ENCODE peak calls at places on chromosomes 6 and 20, in four cellular contexts. A, M, C and D are unnamed samples.

GRCh38 chr20:16229813-16230212 is 343.4 kb downstream of the KIF16B start:
- DNase-seq in A (no peak), M (no peak), C (no peak), D (no peak)

GRCh38 chr6:13763740-13764381 is 50.5 kb downstream of the MCUR1 start:
- DNase-seq in A (no peak), M (no peak), C (no peak), D (no peak)

GRCh38 chr6:28922841-28923317 is 906 bp downstream of the TRIM27 start:
- DNase-seq in A (peak), M (peak), C (no peak), D (no peak)

GRCh38 chr6:27129095-27129815 is 118.2 kb upstream of the PRSS16 start:
- DNase-seq in A (peak), M (no peak), C (no peak), D (no peak)

GRCh38 chr6:54299542-54300269 is 8.5 kb upstream of the TINAG start:
- DNase-seq in A (peak), M (no peak), C (no peak), D (no peak)

GRCh38 chr6:12075067-12075563 is 63.0 kb downstream of the HIVEP1 start:
- DNase-seq in A (no peak), M (no peak), C (peak), D (no peak)

GRCh38 chr6:90915224-90915915 is 328.5 kb upstream of the MAP3K7 start:
- DNase-seq in A (no peak), M (no peak), C (no peak), D (no peak)

GRCh38 chr6:44630125-44631028 is 242.9 kb downstream of the CDC5L start:
- DNase-seq in A (peak), M (peak), C (peak), D (peak)

GRCh38 chr6:131946992-131947955 is 3.9 kb downstream of the CCN2 start:
- DNase-seq in A (peak), M (no peak), C (peak), D (peak)

GRCh38 chr20:93641-94040 is 6.2 kb downstream of the DEFB125 start:
- DNase-seq in A (no peak), M (no peak), C (no peak), D (no peak)

GRCh38 chr6:7914991-7915789 is 4.6 kb upstream of the TXNDC5 start:
- DNase-seq in A (peak), M (no peak), C (no peak), D (no peak)

DNA sequence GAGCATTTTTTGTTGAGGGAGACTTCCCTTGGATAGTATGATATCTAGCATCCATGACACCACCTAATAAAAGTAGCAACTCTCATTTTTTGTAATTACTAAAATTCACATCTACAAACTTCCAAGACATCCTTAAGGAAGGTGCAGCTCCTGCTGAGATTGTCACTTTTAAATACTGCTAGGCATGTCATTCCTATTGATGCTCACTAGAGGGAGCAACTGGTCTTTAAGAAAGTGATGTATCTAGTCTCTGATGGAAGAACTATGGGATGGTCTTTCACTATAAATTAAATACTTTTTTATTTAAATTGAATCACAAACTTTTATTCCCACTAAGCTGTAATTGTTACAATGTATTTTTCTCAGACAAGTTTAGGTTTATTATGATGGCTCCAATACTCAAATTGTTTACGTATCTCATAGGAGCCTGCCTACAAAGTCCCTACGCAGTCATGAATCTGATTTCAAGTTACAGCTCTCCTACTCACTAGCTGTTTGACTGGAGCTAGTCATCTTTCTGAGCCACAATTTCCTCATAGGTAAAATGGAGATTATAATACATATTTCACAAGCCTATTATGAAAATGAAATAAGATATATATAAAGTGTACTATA is 8.0 kb upstream of the TSPYL1 start:
- DNase-seq in A (peak), M (no peak), C (peak), D (peak)
- TF ChIP-seq MAFK in A (no peak), M (no peak), C (no peak), D (no peak)

DNA sequence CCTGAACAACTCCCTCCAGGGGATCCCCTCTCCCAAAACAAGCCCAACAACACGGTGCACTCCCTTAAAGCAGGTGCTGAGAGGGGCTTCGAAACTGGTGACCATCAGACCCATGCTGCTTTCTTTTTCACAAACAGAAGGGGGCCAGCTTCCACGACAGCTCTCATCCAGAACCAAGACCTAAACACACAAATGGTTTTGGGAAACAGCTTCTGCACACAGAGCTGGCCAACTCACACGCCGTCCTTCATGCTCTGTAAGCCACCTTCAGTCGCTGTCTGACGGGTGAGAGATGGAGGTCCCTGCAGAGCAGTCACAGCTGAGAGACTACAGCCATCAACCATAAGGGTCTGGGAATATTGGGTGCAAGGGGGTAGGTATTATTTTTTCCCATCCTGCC is 76.3 kb downstream of the ZMYND8 start:
- DNase-seq in A (no peak), M (no peak), C (no peak), D (no peak)
- TF ChIP-seq RFX5 in A (no peak), M (no peak), C (no peak), D (no peak)

GRCh38 chr20:6626805-6627204 is 140.7 kb upstream of the BMP2 start:
- DNase-seq in A (no peak), M (peak), C (peak), D (no peak)
- TF ChIP-seq MAFK in A (no peak), M (no peak), C (no peak), D (no peak)

GRCh38 chr6:82410151-82410621 is 46.6 kb downstream of the TPBG start:
- DNase-seq in A (peak), M (no peak), C (no peak), D (no peak)

GRCh38 chr6:82413868-82414267 is 50.3 kb downstream of the TPBG start:
- DNase-seq in A (no peak), M (no peak), C (no peak), D (no peak)

DNA sequence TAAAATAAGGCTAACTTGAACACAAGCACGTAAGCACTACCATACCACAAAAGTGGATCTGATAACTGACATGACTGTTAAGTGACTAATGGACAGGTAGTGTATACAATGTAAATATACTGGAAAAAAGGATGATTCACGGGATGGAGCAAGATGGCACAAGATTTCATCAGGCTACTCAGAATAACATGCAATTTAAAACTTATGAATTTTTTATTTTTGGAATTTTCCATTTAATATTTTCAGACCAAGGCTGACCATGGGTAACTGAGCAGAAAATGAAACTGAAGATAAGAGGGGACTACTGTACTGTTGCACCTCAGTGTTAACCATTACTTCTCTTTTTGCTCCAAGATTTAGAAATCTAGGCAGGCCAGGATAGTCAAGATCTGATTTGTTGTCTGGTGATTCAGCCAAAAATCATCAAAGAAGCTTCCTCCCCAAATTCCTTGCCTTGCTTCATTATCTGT is 45.4 kb downstream of the TPBG start:
- DNase-seq in A (peak), M (no peak), C (no peak), D (peak)
- TF ChIP-seq RFX5 in A (no peak), M (no peak), C (no peak), D (no peak)

GRCh38 chr20:6012166-6012565 is 41.7 kb downstream of the LRRN4 start:
- DNase-seq in A (no peak), M (no peak), C (no peak), D (no peak)

GRCh38 chr20:6017467-6017866 is 36.4 kb downstream of the LRRN4 start:
- DNase-seq in A (no peak), M (no peak), C (no peak), D (no peak)

GRCh38 chr20:6017880-6018279 is 36.0 kb downstream of the LRRN4 start:
- DNase-seq in A (no peak), M (no peak), C (no peak), D (no peak)

GRCh38 chr20:6014017-6014416 is 39.8 kb downstream of the LRRN4 start:
- DNase-seq in A (no peak), M (no peak), C (no peak), D (no peak)

DNA sequence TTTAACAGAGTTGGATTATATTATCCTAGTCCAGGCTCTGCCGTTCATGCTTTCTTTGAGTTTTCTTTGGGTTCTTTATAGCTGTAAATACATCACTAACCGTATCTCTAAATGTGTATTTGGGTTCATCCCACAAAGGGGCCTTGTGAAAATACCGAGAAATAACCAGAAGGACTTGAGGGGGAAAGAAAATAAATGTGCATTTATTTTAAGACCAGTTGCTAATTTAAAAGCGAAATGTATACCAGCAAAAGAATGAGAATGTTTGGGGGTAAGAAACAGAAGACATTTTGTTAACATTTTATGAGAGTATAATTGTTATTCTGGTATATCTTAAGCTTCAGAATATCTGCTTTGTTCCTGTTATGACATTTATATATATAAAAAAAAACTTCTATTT is 38.9 kb downstream of the LRRN4 start:
- DNase-seq in A (no peak), M (no peak), C (no peak), D (no peak)
- TF ChIP-seq MAFK in A (no peak), M (no peak), C (no peak), D (no peak)

GRCh38 chr20:6920991-6921613 is 153.6 kb downstream of the BMP2 start:
- DNase-seq in A (no peak), M (no peak), C (no peak), D (no peak)
- TF ChIP-seq RFX5 in A (no peak), M (no peak), C (no peak), D (no peak)

GRCh38 chr6:148370171-148370570 is 27.5 kb downstream of the SASH1 start:
- DNase-seq in A (no peak), M (no peak), C (no peak), D (no peak)

GRCh38 chr6:148379481-148379880 is 36.8 kb downstream of the SASH1 start:
- DNase-seq in A (no peak), M (no peak), C (no peak), D (no peak)

GRCh38 chr6:148374040-148374439 is 31.4 kb downstream of the SASH1 start:
- DNase-seq in A (no peak), M (no peak), C (no peak), D (no peak)
- TF ChIP-seq MAFK in A (no peak), M (no peak), C (no peak), D (no peak)

GRCh38 chr20:36346256-36346655 is 40.1 kb downstream of the DLGAP4 start:
- DNase-seq in A (no peak), M (no peak), C (no peak), D (no peak)

GRCh38 chr20:36343641-36344040 is 37.5 kb downstream of the DLGAP4 start:
- DNase-seq in A (no peak), M (no peak), C (no peak), D (no peak)

GRCh38 chr20:36342721-36343120 is 36.6 kb downstream of the DLGAP4 start:
- DNase-seq in A (no peak), M (no peak), C (no peak), D (no peak)

GRCh38 chr20:36342316-36342715 is 36.2 kb downstream of the DLGAP4 start:
- DNase-seq in A (no peak), M (no peak), C (no peak), D (no peak)

GRCh38 chr20:36344517-36345132 is 38.5 kb downstream of the DLGAP4 start:
- DNase-seq in A (peak), M (peak), C (peak), D (peak)
- TF ChIP-seq RFX5 in A (no peak), M (no peak), C (no peak), D (no peak)